ENCODE peak calls at places on chromosomes 4 and X, in seven cellular contexts. M is upper lobe of left lung, C is sigmoid colon, X is GM12878, D is uterus, N is Peyer's patch, F is lower leg skin. Q is an unnamed sample.

GRCh38 chr4:101695176-101695575 is 95.4 kb upstream of the BANK1 start:
- DNase-seq in M (no peak), C (no peak), X (no peak), D (no peak), N (no peak), F (no peak), Q (no peak)

GRCh38 chr4:8321220-8321619 is 51.7 kb downstream of the HTRA3 start:
- DNase-seq in M (no peak), C (no peak), X (no peak), D (no peak), N (no peak), F (no peak), Q (no peak)

GRCh38 chr4:117889978-117890377 is 144.3 kb upstream of the NDST3 start:
- DNase-seq in M (no peak), C (no peak), X (no peak), D (no peak), N (no peak), F (no peak), Q (no peak)

GRCh38 chr4:56512166-56512565 is 6.6 kb downstream of the ARL9 start:
- DNase-seq in M (no peak), C (no peak), X (no peak), D (no peak), N (no peak), F (no peak), Q (no peak)

GRCh38 chrX:72712094-72712755 is 1.9 kb downstream of the PHKA1 start:
- DNase-seq in M (no peak), C (no peak), X (no peak), D (no peak), N (no peak), F (no peak), Q (no peak)

GRCh38 chrX:130523460-130524394 is 121.9 kb downstream of the RBMX2 start:
- DNase-seq in M (peak), C (no peak), X (no peak), D (peak), N (no peak), F (no peak), Q (peak)

GRCh38 chr4:70280567-70280966 is 38.2 kb downstream of the CSN3 start:
- DNase-seq in M (no peak), C (no peak), X (no peak), D (no peak), N (no peak), F (no peak), Q (no peak)

GRCh38 chr4:176191974-176192373 is 3.4 kb downstream of the SPATA4 start:
- DNase-seq in M (no peak), C (no peak), X (no peak), D (no peak), N (no peak), F (no peak), Q (no peak)

GRCh38 chr4:125735107-125735506 is 420.4 kb downstream of the FAT4 start:
- DNase-seq in M (no peak), C (no peak), X (no peak), D (no peak), N (no peak), F (peak), Q (peak)

GRCh38 chr4:110119880-110120279 is 78.5 kb downstream of the ELOVL6 start:
- DNase-seq in M (no peak), C (no peak), X (no peak), D (no peak), N (no peak), F (no peak), Q (no peak)

GRCh38 chr4:142567620-142568451 is 278.3 kb downstream of the INPP4B start:
- DNase-seq in M (no peak), C (no peak), X (peak), D (no peak), N (no peak), F (no peak), Q (no peak)

GRCh38 chr4:117965608-117966007 is 68.7 kb upstream of the NDST3 start:
- DNase-seq in M (no peak), C (no peak), X (no peak), D (no peak), N (no peak), F (no peak), Q (no peak)

GRCh38 chr4:139951051-139951450 is 202.9 kb downstream of the MAML3 start:
- DNase-seq in M (no peak), C (no peak), X (no peak), D (no peak), N (no peak), F (no peak), Q (no peak)

GRCh38 chrX:20319054-20319453 is 52.3 kb upstream of the RPS6KA3 start:
- DNase-seq in M (no peak), C (no peak), X (no peak), D (no peak), N (no peak), F (no peak), Q (no peak)

GRCh38 chrX:113384628-113385027 is 544.0 kb upstream of the AMOT start:
- DNase-seq in M (no peak), C (no peak), X (no peak), D (no peak), N (no peak), F (peak), Q (no peak)

GRCh38 chrX:97860206-97860605 is 976.5 kb downstream of the RPA4 start:
- DNase-seq in M (no peak), C (no peak), X (no peak), D (no peak), N (no peak), F (no peak), Q (peak)

GRCh38 chr4:162506253-162506652 is 342.5 kb upstream of the FSTL5 start:
- DNase-seq in M (no peak), C (no peak), X (no peak), D (no peak), N (no peak), F (no peak), Q (no peak)

GRCh38 chr4:967113-968104 is 6.0 kb downstream of the DGKQ start:
- DNase-seq in M (peak), C (no peak), X (no peak), D (no peak), N (no peak), F (no peak), Q (no peak)

GRCh38 chr4:168524897-168525296 is 28.0 kb downstream of the PALLD start:
- DNase-seq in M (no peak), C (no peak), X (no peak), D (no peak), N (no peak), F (no peak), Q (no peak)

GRCh38 chrX:111041018-111041462 is 55.0 kb upstream of the PAK3 start:
- DNase-seq in M (no peak), C (no peak), X (no peak), D (no peak), N (no peak), F (no peak), Q (peak)

GRCh38 chr4:187071896-187072295 is 348.2 kb upstream of the FAT1 start:
- DNase-seq in M (no peak), C (no peak), X (no peak), D (no peak), N (no peak), F (no peak), Q (no peak)

GRCh38 chrX:39242187-39242586 is 440.9 kb downstream of the MID1IP1 start:
- DNase-seq in M (no peak), C (no peak), X (no peak), D (no peak), N (no peak), F (no peak), Q (no peak)

GRCh38 chrX:103550415-103551051 is 31.2 kb upstream of the RAB40A start:
- DNase-seq in M (no peak), C (no peak), X (no peak), D (no peak), N (no peak), F (no peak), Q (no peak)

GRCh38 chr4:1204828-1205591 is 32.6 kb upstream of the SPON2 start:
- DNase-seq in M (peak), C (peak), X (no peak), D (peak), N (peak), F (no peak), Q (no peak)

GRCh38 chr4:158051401-158052235 is 121.2 kb downstream of the GASK1B start:
- DNase-seq in M (no peak), C (peak), X (no peak), D (peak), N (no peak), F (peak), Q (no peak)

GRCh38 chr4:1209821-1210220 is 37.4 kb upstream of the SPON2 start:
- DNase-seq in M (peak), C (peak), X (no peak), D (peak), N (no peak), F (no peak), Q (no peak)

GRCh38 chrX:41781500-41781899 is 57.5 kb downstream of the GPR82 start:
- DNase-seq in M (no peak), C (no peak), X (no peak), D (no peak), N (no peak), F (no peak), Q (no peak)

GRCh38 chr4:138614462-138615142 is 372.5 kb upstream of the SLC7A11 start:
- DNase-seq in M (no peak), C (no peak), X (no peak), D (no peak), N (no peak), F (no peak), Q (no peak)

GRCh38 chr4:57190651-57191481 is 80.7 kb upstream of the IGFBP7 start:
- DNase-seq in M (no peak), C (no peak), X (no peak), D (no peak), N (no peak), F (no peak), Q (peak)

GRCh38 chr4:184893836-184894571 is 68.2 kb upstream of the ACSL1 start:
- DNase-seq in M (no peak), C (no peak), X (no peak), D (no peak), N (no peak), F (no peak), Q (no peak)

GRCh38 chrX:119755981-119756533 is 2.3 kb upstream of the SOWAHD start:
- DNase-seq in M (no peak), C (no peak), X (peak), D (no peak), N (peak), F (no peak), Q (no peak)

GRCh38 chr4:183838987-183839712 is 66.0 kb upstream of the STOX2 start:
- DNase-seq in M (peak), C (no peak), X (no peak), D (no peak), N (no peak), F (no peak), Q (no peak)

GRCh38 chrX:95728446-95728845 is 956.2 kb upstream of the DIAPH2 start:
- DNase-seq in M (no peak), C (no peak), X (no peak), D (no peak), N (no peak), F (no peak), Q (no peak)

GRCh38 chr4:10733016-10733415 is 48.4 kb upstream of the CLNK start:
- DNase-seq in M (no peak), C (no peak), X (no peak), D (no peak), N (peak), F (no peak), Q (no peak)

GRCh38 chrX:37867509-37868153 is 20.3 kb upstream of the DYNLT3 start:
- DNase-seq in M (no peak), C (no peak), X (no peak), D (no peak), N (no peak), F (no peak), Q (no peak)
- TF ChIP-seq POLR2A in M (no peak), C (no peak), X (no peak), D (no peak), N (no peak), F (no peak), Q (no peak)

GRCh38 chr4:4289575-4289929 is 402 bp downstream of the LYAR start:
- DNase-seq in M (no peak), C (no peak), X (no peak), D (no peak), N (no peak), F (no peak), Q (no peak)

GRCh38 chr4:4289055-4289454 is 899 bp downstream of the LYAR start:
- DNase-seq in M (no peak), C (no peak), X (no peak), D (no peak), N (no peak), F (no peak), Q (no peak)

GRCh38 chr4:4288098-4288497 is 1.9 kb downstream of the LYAR start:
- DNase-seq in M (no peak), C (no peak), X (no peak), D (no peak), N (no peak), F (no peak), Q (no peak)

GRCh38 chr4:4293279-4293678 is 3.2 kb downstream of the ZBTB49 start:
- DNase-seq in M (no peak), C (no peak), X (no peak), D (no peak), N (no peak), F (no peak), Q (no peak)

GRCh38 chr4:4289930-4290850 is at the start of the genes LYAR and ZBTB49:
- DNase-seq in M (peak), C (peak), X (peak), D (peak), N (peak), F (peak), Q (peak)
- TF ChIP-seq POLR2A in M (peak), C (peak), X (peak), D (peak), N (peak), F (no peak), Q (peak)

GRCh38 chr4:73740353-73740778 is at the start of gene CXCL8:
- DNase-seq in M (no peak), C (peak), X (no peak), D (peak), N (peak), F (peak), Q (peak)
- TF ChIP-seq POLR2A in M (no peak), C (no peak), X (no peak), D (no peak), N (no peak), F (no peak), Q (no peak)

GRCh38 chr4:3463556-3464348 is 646 bp downstream of the DOK7 start:
- DNase-seq in M (peak), C (no peak), X (no peak), D (no peak), N (no peak), F (no peak), Q (no peak)

GRCh38 chr4:3465698-3466671 is 2.9 kb downstream of the DOK7 start:
- DNase-seq in M (peak), C (no peak), X (no peak), D (no peak), N (no peak), F (no peak), Q (no peak)

GRCh38 chr4:3466691-3467600 is 3.8 kb downstream of the DOK7 start:
- DNase-seq in M (peak), C (no peak), X (no peak), D (no peak), N (no peak), F (no peak), Q (no peak)

GRCh38 chr4:3464349-3464905 is 1.3 kb downstream of the DOK7 start:
- DNase-seq in M (peak), C (no peak), X (no peak), D (no peak), N (no peak), F (no peak), Q (no peak)

GRCh38 chr4:3464911-3465697 is 2.0 kb downstream of the DOK7 start:
- DNase-seq in M (peak), C (no peak), X (no peak), D (no peak), N (no peak), F (no peak), Q (no peak)
- TF ChIP-seq POLR2A in M (no peak), C (no peak), X (no peak), D (no peak), N (no peak), F (no peak), Q (no peak)

GRCh38 chrX:3743821-3744439 is 30.5 kb upstream of the PRKX start:
- DNase-seq in M (no peak), C (no peak), X (no peak), D (no peak), N (peak), F (peak), Q (no peak)

GRCh38 chrX:3733043-3733430 is 19.6 kb upstream of the PRKX start:
- DNase-seq in M (no peak), C (no peak), X (no peak), D (no peak), N (no peak), F (no peak), Q (no peak)

GRCh38 chrX:3738489-3738888 is 25.0 kb upstream of the PRKX start:
- DNase-seq in M (no peak), C (no peak), X (no peak), D (no peak), N (no peak), F (no peak), Q (no peak)
- TF ChIP-seq POLR2A in M (no peak), C (no peak), X (no peak), D (no peak), N (no peak), F (no peak), Q (no peak)